ENCODE peak calls at places on chromosomes 4 and X, in ten cellular contexts. L, N, I, X, C, Q, S, Z, K and M are unnamed samples.
A peak's percentile ranks its signal among the peaks of the same experiment; 100 is the strongest.

GRCh38 chrX:69062493-69062892 is 102.8 kb downstream of the PJA1 start:
- DNase-seq in L (no peak), N (no peak), I (no peak), X (no peak), C (no peak), Q (no peak), S (no peak), Z (no peak), K (no peak), M (no peak)

GRCh38 chrX:45143455-45143854 is 57.2 kb downstream of the DIPK2B start:
- DNase-seq in L (no peak), N (no peak), I (no peak), X (no peak), C (no peak), Q (no peak), S (no peak), Z (no peak), K (no peak), M (no peak)

GRCh38 chr4:34878961-34879360 is 1365.4 kb downstream of the ARAP2 start:
- DNase-seq in L (no peak), N (no peak), I (no peak), X (no peak), C (no peak), Q (no peak), S (no peak), Z (no peak), K (no peak), M (no peak)

GRCh38 chr4:56468097-56468422 is 643 bp downstream of the SRP72 start:
- DNase-seq in L (peak; percentile 56), N (peak; percentile 47), I (peak; percentile 33), X (no peak), C (peak; percentile 48), Q (no peak), S (no peak), Z (peak; percentile 32), K (peak; percentile 20), M (no peak)

GRCh38 chrX:22690116-22690515 is 309.6 kb upstream of the DDX53 start:
- DNase-seq in L (no peak), N (no peak), I (no peak), X (no peak), C (no peak), Q (no peak), S (no peak), Z (no peak), K (no peak), M (no peak)

GRCh38 chr4:159283697-159284492 is 181.0 kb downstream of the RAPGEF2 start:
- DNase-seq in L (no peak), N (no peak), I (peak; percentile 70), X (no peak), C (peak; percentile 91), Q (no peak), S (no peak), Z (peak; percentile 74), K (no peak), M (no peak)

GRCh38 chr4:130349745-130350144 is 1253.8 kb downstream of the C4orf33 start:
- DNase-seq in L (peak; percentile 32), N (no peak), I (no peak), X (no peak), C (no peak), Q (no peak), S (no peak), Z (no peak), K (no peak), M (no peak)

GRCh38 chr4:56215901-56216300 is 171.4 kb downstream of the AASDH start:
- DNase-seq in L (no peak), N (no peak), I (peak; percentile 70), X (no peak), C (peak; percentile 58), Q (no peak), S (no peak), Z (peak; percentile 47), K (no peak), M (no peak)

GRCh38 chr4:88866862-88867550 is 169.4 kb upstream of the NAP1L5 start:
- DNase-seq in L (no peak), N (no peak), I (no peak), X (no peak), C (peak; percentile 63), Q (no peak), S (no peak), Z (peak; percentile 52), K (no peak), M (no peak)

GRCh38 chr4:21900211-21900610 is 48.4 kb downstream of the KCNIP4 start:
- DNase-seq in L (no peak), N (no peak), I (no peak), X (no peak), C (peak; percentile 15), Q (no peak), S (no peak), Z (no peak), K (no peak), M (no peak)

GRCh38 chr4:184330008-184330400 is 112.3 kb upstream of the ENPP6 start:
- DNase-seq in L (no peak), N (peak; percentile 64), I (no peak), X (no peak), C (no peak), Q (peak; percentile 77), S (peak; percentile 72), Z (peak; percentile 25), K (no peak), M (no peak)

GRCh38 chr4:48129307-48130014 is 4.6 kb downstream of the TXK start:
- DNase-seq in L (no peak), N (peak; percentile 53), I (no peak), X (no peak), C (no peak), Q (no peak), S (no peak), Z (no peak), K (peak; percentile 36), M (no peak)

GRCh38 chrX:129534816-129535578 is 5.1 kb upstream of the OCRL start:
- DNase-seq in L (no peak), N (no peak), I (peak; percentile 52), X (no peak), C (peak; percentile 46), Q (no peak), S (no peak), Z (no peak), K (no peak), M (no peak)

GRCh38 chrX:77447339-77448149 is at the start of gene FGF16:
- DNase-seq in L (no peak), N (peak; percentile 16), I (no peak), X (no peak), C (no peak), Q (no peak), S (no peak), Z (no peak), K (no peak), M (no peak)

GRCh38 chr4:139740531-139741041 is 75.0 kb downstream of the MGST2 start:
- DNase-seq in L (no peak), N (no peak), I (peak; percentile 72), X (no peak), C (peak; percentile 96), Q (peak; percentile 88), S (peak; percentile 73), Z (peak; percentile 90), K (no peak), M (no peak)

GRCh38 chrX:110418220-110418856 is 59.7 kb downstream of the RTL9 start:
- DNase-seq in L (no peak), N (no peak), I (peak; percentile 58), X (no peak), C (peak; percentile 75), Q (no peak), S (no peak), Z (peak; percentile 54), K (no peak), M (no peak)

GRCh38 chr4:70895846-70896435 is 6.2 kb upstream of the MOB1B start:
- DNase-seq in L (no peak), N (no peak), I (no peak), X (no peak), C (no peak), Q (no peak), S (no peak), Z (no peak), K (no peak), M (no peak)

GRCh38 chr4:73730292-73730691 is 10.1 kb upstream of the CXCL8 start:
- DNase-seq in L (no peak), N (no peak), I (peak; percentile 38), X (no peak), C (peak; percentile 63), Q (no peak), S (no peak), Z (no peak), K (no peak), M (no peak)

GRCh38 chr4:116599859-116600258 is 485.5 kb downstream of the TRAM1L1 start:
- DNase-seq in L (peak; percentile 33), N (peak; percentile 23), I (no peak), X (no peak), C (no peak), Q (no peak), S (no peak), Z (no peak), K (no peak), M (no peak)

GRCh38 chrX:46444011-46444410 is 101.2 kb downstream of the ZNF674 start:
- DNase-seq in L (no peak), N (peak; percentile 15), I (peak; percentile 74), X (no peak), C (peak; percentile 86), Q (no peak), S (no peak), Z (peak; percentile 69), K (no peak), M (no peak)

GRCh38 chr4:111208970-111209369 is 586.1 kb upstream of the PITX2 start:
- DNase-seq in L (no peak), N (no peak), I (no peak), X (no peak), C (no peak), Q (no peak), S (no peak), Z (no peak), K (no peak), M (no peak)

GRCh38 chr4:107837298-107837697 is 12.6 kb downstream of the SGMS2 start:
- DNase-seq in L (no peak), N (no peak), I (no peak), X (no peak), C (no peak), Q (no peak), S (no peak), Z (no peak), K (no peak), M (no peak)

GRCh38 chr4:184265566-184266351 is 48.1 kb upstream of the ENPP6 start:
- DNase-seq in L (no peak), N (no peak), I (no peak), X (no peak), C (peak; percentile 69), Q (no peak), S (no peak), Z (peak; percentile 68), K (no peak), M (no peak)

GRCh38 chr4:188109157-188109755 is at the start of gene TRIML2:
- DNase-seq in L (no peak), N (no peak), I (no peak), X (no peak), C (peak; percentile 20), Q (no peak), S (no peak), Z (no peak), K (no peak), M (no peak)

GRCh38 chr4:6747690-6748068 is 31.7 kb downstream of the BLOC1S4 start:
- DNase-seq in L (no peak), N (no peak), I (no peak), X (no peak), C (no peak), Q (no peak), S (no peak), Z (no peak), K (no peak), M (no peak)

GRCh38 chrX:106615041-106615440 is 3.3 kb downstream of the RADX start:
- DNase-seq in L (no peak), N (no peak), I (no peak), X (no peak), C (no peak), Q (no peak), S (no peak), Z (no peak), K (no peak), M (no peak)

GRCh38 chr4:140291259-140291658 is 82.2 kb upstream of the SCOC start:
- DNase-seq in L (no peak), N (no peak), I (no peak), X (no peak), C (no peak), Q (no peak), S (no peak), Z (no peak), K (no peak), M (no peak)

GRCh38 chr4:40200881-40201797 is 4.3 kb downstream of the RHOH start:
- DNase-seq in L (no peak), N (no peak), I (no peak), X (no peak), C (peak; percentile 62), Q (no peak), S (no peak), Z (no peak), K (no peak), M (peak; percentile 55)